ENCODE peak calls at places on chromosomes 5 and 9, in nine cellular contexts. F is AG08395; I is stimulated activated CD4-positive, alpha-beta T cell treated with anti-CD3 and anti-CD28 coated beads, Interleukin-1b, Interleukin-23, amount 100 ng/mL, for 48 hours; A is glutamatergic neuron; E is RWPE1; K is astrocyte of the spinal cord; L is NCI-H345; B is A549; T is germinal center. G is an unnamed sample.

GRCh38 chr5:10832987-10833386 is 72.0 kb upstream of the DAP start:
- DNase-seq in F (peak; percentile 25), I (no peak), A (no peak), E (no peak), K (no peak), L (no peak), B (no peak), T (no peak), G (no peak)

GRCh38 chr5:138177936-138178515 is 404 bp downstream of the BRD8 start:
- DNase-seq in F (peak; percentile 54), I (peak; percentile 12), A (peak; percentile 25), E (peak; percentile 73), K (peak; percentile 55), L (peak; percentile 49), B (peak; percentile 43), T (peak; percentile 42), G (peak; percentile 43)

GRCh38 chr5:84215521-84215920 is 169.2 kb downstream of the EDIL3 start:
- DNase-seq in F (no peak), I (no peak), A (no peak), E (peak; percentile 4), K (no peak), L (no peak), B (no peak), T (no peak), G (no peak)

GRCh38 chr9:69355232-69355631 is 30.2 kb downstream of the ENTREP1 start:
- DNase-seq in F (no peak), I (no peak), A (no peak), E (no peak), K (no peak), L (no peak), B (no peak), T (no peak), G (no peak)

GRCh38 chr9:103277240-103277639 is 282.1 kb downstream of the CYLC2 start:
- DNase-seq in F (no peak), I (no peak), A (no peak), E (no peak), K (no peak), L (no peak), B (no peak), T (no peak), G (no peak)

GRCh38 chr9:128143409-128144238 is 5.6 kb upstream of the LCN2 start:
- DNase-seq in F (no peak), I (no peak), A (peak; percentile 5), E (no peak), K (no peak), L (no peak), B (no peak), T (no peak), G (peak; percentile 66)

GRCh38 chr9:123795336-123795735 is 134.6 kb downstream of the DENND1A start:
- DNase-seq in F (no peak), I (no peak), A (no peak), E (no peak), K (peak; percentile 59), L (no peak), B (no peak), T (no peak), G (no peak)

GRCh38 chr9:69815313-69815712 is 5.3 kb upstream of the CFAP95 start:
- DNase-seq in F (no peak), I (no peak), A (no peak), E (no peak), K (no peak), L (no peak), B (no peak), T (no peak), G (no peak)

GRCh38 chr5:55899344-55899743 is 48.2 kb downstream of the IL31RA start:
- DNase-seq in F (peak; percentile 56), I (no peak), A (no peak), E (no peak), K (peak; percentile 32), L (no peak), B (no peak), T (no peak), G (no peak)

GRCh38 chr5:57785946-57786345 is 303.3 kb upstream of the ACTBL2 start:
- DNase-seq in F (no peak), I (no peak), A (no peak), E (no peak), K (no peak), L (no peak), B (no peak), T (no peak), G (no peak)

GRCh38 chr9:95282332-95282731 is 35.2 kb downstream of the FANCC start:
- DNase-seq in F (no peak), I (no peak), A (no peak), E (no peak), K (no peak), L (no peak), B (no peak), T (no peak), G (no peak)

GRCh38 chr5:97046270-97046982 is 96.0 kb downstream of the LIX1 start:
- DNase-seq in F (peak; percentile 17), I (no peak), A (no peak), E (no peak), K (peak; percentile 36), L (no peak), B (no peak), T (no peak), G (no peak)

GRCh38 chr9:88418715-88419540 is 30.7 kb downstream of the SPIN1 start:
- DNase-seq in F (no peak), I (peak; percentile 68), A (no peak), E (no peak), K (peak; percentile 38), L (no peak), B (no peak), T (no peak), G (no peak)

GRCh38 chr9:112078432-112078831 is 96.7 kb downstream of the SUSD1 start:
- DNase-seq in F (no peak), I (no peak), A (no peak), E (no peak), K (no peak), L (no peak), B (no peak), T (no peak), G (peak; percentile 26)

GRCh38 chr9:16501726-16502125 is 368.7 kb downstream of the BNC2 start:
- DNase-seq in F (no peak), I (no peak), A (no peak), E (no peak), K (no peak), L (no peak), B (no peak), T (no peak), G (no peak)

GRCh38 chr5:11977904-11978303 is 73.7 kb upstream of the CTNND2 start:
- DNase-seq in F (no peak), I (no peak), A (no peak), E (no peak), K (no peak), L (no peak), B (no peak), T (no peak), G (no peak)

GRCh38 chr9:120932086-120932818 is 5.7 kb upstream of the TRAF1 start:
- DNase-seq in F (no peak), I (no peak), A (no peak), E (no peak), K (no peak), L (no peak), B (no peak), T (no peak), G (no peak)

GRCh38 chr5:79378510-79379186 is 135.3 kb downstream of the HOMER1 start:
- DNase-seq in F (no peak), I (no peak), A (no peak), E (no peak), K (no peak), L (no peak), B (no peak), T (no peak), G (no peak)

GRCh38 chr5:1079486-1079885 is 32.4 kb downstream of the SLC12A7 start:
- DNase-seq in F (no peak), I (no peak), A (no peak), E (no peak), K (no peak), L (no peak), B (no peak), T (no peak), G (no peak)